ENCODE peak calls at places on chromosomes 6 and 20, in six cellular contexts. T is Karpas-422, P is upper lobe of right lung, J is MG63, Q is left ventricle myocardium inferior, V is IMR-90. N is an unnamed sample.

GRCh38 chr20:17704589-17705317 is 5.0 kb downstream of the BANF2 start:
- DNase-seq in T (no peak), J (no peak), Q (no peak), P (no peak), V (no peak), N (no peak)

GRCh38 chr6:69961251-69961650 is 94.9 kb downstream of the COL19A1 start:
- DNase-seq in T (no peak), V (no peak), Q (no peak), J (no peak), P (no peak), N (no peak)

GRCh38 chr20:44730441-44730840 is 15.2 kb upstream of the KCNK15 start:
- DNase-seq in V (peak; percentile 77), Q (peak; percentile 0), P (no peak), J (peak; percentile 59), T (no peak), N (peak; percentile 74)

GRCh38 chr6:139473239-139473701 is 98.8 kb upstream of the CITED2 start:
- DNase-seq in Q (no peak), P (no peak), V (no peak), J (no peak), T (no peak), N (no peak)

GRCh38 chr20:58330692-58331091 is 21.2 kb downstream of the RAB22A start:
- DNase-seq in Q (no peak), J (no peak), T (no peak), V (peak; percentile 28), P (no peak), N (no peak)

GRCh38 chr6:99492137-99492536 is 23.1 kb downstream of the USP45 start:
- DNase-seq in J (no peak), T (no peak), Q (no peak), V (no peak), P (no peak), N (no peak)

GRCh38 chr20:24747881-24748595 is 201.0 kb upstream of the CST7 start:
- DNase-seq in J (no peak), P (no peak), Q (no peak), V (no peak), T (no peak), N (peak; percentile 15)

GRCh38 chr20:44540834-44541233 is 19.0 kb upstream of the SERINC3 start:
- DNase-seq in V (peak; percentile 86), J (peak; percentile 66), Q (no peak), T (no peak), P (no peak), N (no peak)

GRCh38 chr6:151269318-151269995 is 29.7 kb downstream of the AKAP12 start:
- DNase-seq in Q (no peak), J (no peak), T (no peak), V (peak; percentile 50), P (no peak), N (no peak)

GRCh38 chr6:15044146-15044882 is 201.6 kb upstream of the JARID2 start:
- DNase-seq in V (peak; percentile 5), Q (no peak), P (no peak), J (no peak), T (no peak), N (no peak)

GRCh38 chr20:57656821-57657536 is 36.8 kb upstream of the ZBP1 start:
- DNase-seq in Q (peak; percentile 13), J (no peak), T (no peak), P (peak; percentile 55), V (no peak), N (no peak)

GRCh38 chr6:21064716-21065340 is 528.7 kb upstream of the SOX4 start:
- DNase-seq in V (no peak), T (no peak), J (no peak), P (no peak), Q (no peak), N (no peak)

GRCh38 chr6:108781419-108782110 is 66.7 kb upstream of the ARMC2 start:
- DNase-seq in Q (no peak), V (peak; percentile 12), T (no peak), P (no peak), J (no peak), N (no peak)

GRCh38 chr6:26249709-26249958 is 115.4 kb upstream of the BTN3A2 start:
- DNase-seq in T (no peak), J (no peak), P (no peak), Q (no peak), V (no peak), N (peak; percentile 52)

GRCh38 chr20:22371843-22372242 is 212.5 kb downstream of the FOXA2 start:
- DNase-seq in Q (no peak), J (no peak), P (no peak), V (no peak), T (peak; percentile 55), N (no peak)

GRCh38 chr6:30876039-30876730 is 8.1 kb upstream of the DDR1 start:
- DNase-seq in V (peak; percentile 75), T (no peak), J (peak; percentile 48), P (no peak), Q (no peak), N (no peak)

GRCh38 chr20:62359491-62360121 is 7.5 kb downstream of the LAMA5 start:
- DNase-seq in V (no peak), J (peak; percentile 98), T (no peak), P (no peak), Q (peak; percentile 56), N (no peak)

GRCh38 chr20:62357681-62358080 is 9.4 kb downstream of the LAMA5 start:
- DNase-seq in V (no peak), P (no peak), J (no peak), T (no peak), Q (peak; percentile 33), N (no peak)

GRCh38 chr20:62356948-62357667 is 10.0 kb downstream of the LAMA5 start:
- DNase-seq in T (no peak), P (no peak), V (peak; percentile 66), J (peak; percentile 97), Q (peak; percentile 75), N (no peak)

GRCh38 chr20:62358728-62359490 is 8.2 kb downstream of the LAMA5 start:
- DNase-seq in P (no peak), J (no peak), V (no peak), T (no peak), Q (no peak), N (no peak)

DNA sequence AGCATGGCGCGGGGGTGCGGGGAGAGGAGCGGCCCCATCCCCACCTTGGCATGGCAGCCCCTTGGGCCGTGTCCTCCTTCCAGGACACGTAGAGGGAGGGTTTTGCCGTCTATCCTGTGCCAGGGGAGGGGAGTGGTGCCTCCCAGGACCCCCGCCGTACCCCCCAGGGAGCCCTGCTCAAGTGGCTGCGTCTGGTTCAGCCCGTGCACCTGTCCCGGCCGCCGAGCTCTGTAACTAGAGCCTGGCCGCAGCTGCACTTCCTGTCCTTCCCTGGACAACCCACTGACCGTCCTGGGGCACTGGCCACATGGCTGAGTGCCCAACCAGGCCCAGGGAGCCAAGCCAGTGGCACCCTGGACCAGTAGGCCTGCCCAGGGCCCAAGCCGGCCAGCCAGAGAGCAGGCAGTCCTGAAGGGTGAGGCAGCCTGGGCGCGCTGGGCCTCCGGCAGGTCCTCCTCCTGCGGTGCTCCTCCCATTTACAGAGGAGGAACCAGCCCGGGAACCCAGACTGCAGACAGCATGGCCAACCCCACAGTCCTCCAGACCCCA is 8.9 kb downstream of the LAMA5 start:
- DNase-seq in Q (peak; percentile 43), T (no peak), J (peak; percentile 96), V (no peak), P (no peak), N (no peak)
- H3K4me3 ChIP-seq in Q (peak overlapping the region; percentile 53), T (no peak overlapping the region), J (no peak overlapping the region), V (no peak overlapping the region), P (peak overlapping the region; percentile 5), N (no peak overlapping the region)

DNA sequence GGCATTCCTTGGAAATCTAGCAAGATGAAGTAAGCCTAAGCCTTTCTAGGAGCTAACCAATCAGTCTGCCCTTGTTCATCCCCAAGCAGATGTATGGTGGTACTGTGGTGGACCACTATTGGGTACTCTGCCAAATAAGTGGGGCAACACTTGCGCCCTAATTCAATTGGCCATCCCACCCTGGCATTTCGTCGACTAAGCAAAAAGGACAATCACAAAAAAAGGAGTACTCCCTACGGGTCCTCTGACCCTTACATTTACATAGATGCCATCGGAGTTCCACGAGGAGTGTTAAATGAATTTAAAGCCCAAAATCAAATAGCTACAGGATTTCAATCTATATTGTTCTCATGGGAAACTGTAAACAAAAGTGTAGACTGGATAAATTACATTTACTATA is 19.5 kb downstream of the CHD6 start:
- DNase-seq in J (no peak), V (no peak), Q (no peak), T (no peak), P (no peak), N (no peak)
- H3K9me3 ChIP-seq in J (peaks cover 44% of the 10 kb centered on the region), V (peaks cover 36% of the 10 kb centered on the region), Q (peaks cover 60% of the 10 kb centered on the region), T (peaks cover 61% of the 10 kb centered on the region), P (peaks cover 34% of the 10 kb centered on the region), N (peaks cover 26% of the 10 kb centered on the region)

GRCh38 chr6:142570221-142570671 is 268.4 kb downstream of the ADGRG6 start:
- DNase-seq in J (peak; percentile 10), V (peak; percentile 52), Q (no peak), P (no peak), T (no peak), N (peak; percentile 6)

GRCh38 chr6:142569676-142570075 is 267.9 kb downstream of the ADGRG6 start:
- DNase-seq in J (no peak), P (no peak), Q (no peak), T (no peak), V (no peak), N (no peak)

GRCh38 chr6:142566628-142567396 is 265.0 kb downstream of the ADGRG6 start:
- DNase-seq in T (peak; percentile 76), V (peak; percentile 47), P (no peak), Q (no peak), J (peak; percentile 22), N (no peak)

GRCh38 chr6:142567476-142567875 is 265.7 kb downstream of the ADGRG6 start:
- DNase-seq in Q (no peak), V (no peak), J (no peak), T (no peak), P (no peak), N (no peak)

GRCh38 chr6:142568857-142569597 is 267.2 kb downstream of the ADGRG6 start:
- DNase-seq in V (peak; percentile 49), J (no peak), P (no peak), Q (no peak), T (no peak), N (no peak)
- H3K4me3 ChIP-seq in V (no peak overlapping the region), J (no peak overlapping the region), P (no peak overlapping the region), Q (no peak overlapping the region), T (no peak overlapping the region), N (no peak overlapping the region)

GRCh38 chr6:160000280-160000704 is 31.4 kb downstream of the IGF2R start:
- DNase-seq in V (no peak), J (peak; percentile 30), T (no peak), Q (no peak), P (no peak), N (no peak)

GRCh38 chr6:159997498-159998101 is 28.7 kb downstream of the IGF2R start:
- DNase-seq in Q (no peak), T (no peak), P (no peak), J (no peak), V (no peak), N (no peak)

GRCh38 chr6:159996626-159997497 is 28.0 kb downstream of the IGF2R start:
- DNase-seq in V (no peak), J (no peak), P (no peak), T (no peak), Q (no peak), N (no peak)

GRCh38 chr6:159998543-159998942 is 29.7 kb downstream of the IGF2R start:
- DNase-seq in T (no peak), V (no peak), P (no peak), Q (no peak), J (no peak), N (no peak)

DNA sequence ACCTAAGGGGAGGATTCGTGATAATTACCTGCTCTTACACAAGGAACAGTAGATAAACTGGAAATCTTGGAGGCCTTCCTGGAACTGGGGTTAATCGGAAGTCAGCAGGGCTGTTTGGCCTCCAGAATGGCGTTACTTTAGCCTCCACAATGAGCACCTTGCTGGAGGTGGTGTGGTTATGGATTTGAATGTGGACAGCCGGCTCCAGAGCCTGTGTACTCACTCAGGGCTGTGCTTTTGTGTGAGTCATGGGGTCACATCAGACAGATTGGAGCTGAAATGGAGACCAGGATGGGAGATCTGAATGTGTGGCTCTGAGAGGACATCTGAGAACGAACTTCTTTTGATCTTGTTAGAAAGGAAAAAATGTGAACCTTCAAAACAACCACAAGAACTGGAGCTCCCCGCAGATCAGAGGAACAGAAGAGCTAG is 30.4 kb downstream of the IGF2R start:
- DNase-seq in J (no peak), Q (no peak), P (no peak), V (no peak), T (no peak), N (no peak)
- H3K9me3 ChIP-seq in J (no peaks in the 10 kb centered on the region), Q (peaks cover 9% of the 10 kb centered on the region), P (no peaks in the 10 kb centered on the region), V (no peaks in the 10 kb centered on the region), T (peaks cover 5% of the 10 kb centered on the region), N (no peaks in the 10 kb centered on the region)